ENCODE peak calls at places on chromosomes 3 and 15, in nine cellular contexts. C, Q, W, B, Y, S, Z, R and L are unnamed samples.

GRCh38 chr15:50261979-50262378 is 3.5 kb downstream of the HDC start:
- DNase-seq in B (no peak), W (no peak), S (no peak), R (no peak), C (no peak), Y (no peak), Z (no peak), Q (no peak), L (no peak)

GRCh38 chr3:44862221-44862637 is 517 bp downstream of the TMEM42 start:
- DNase-seq in S (no peak), B (no peak), Q (no peak), R (no peak), C (peak), Y (no peak), Z (peak), W (peak), L (peak)

GRCh38 chr3:414063-414462 is 217.5 kb downstream of the CHL1 start:
- DNase-seq in S (no peak), Q (no peak), C (peak), B (peak), Y (no peak), Z (peak), R (no peak), W (no peak), L (no peak)

GRCh38 chr3:19559724-19560442 is 374.1 kb downstream of the EFHB start:
- DNase-seq in Z (no peak), C (no peak), B (no peak), Y (no peak), Q (no peak), W (no peak), R (no peak), S (no peak), L (no peak)

GRCh38 chr3:42501681-42502428 is 588 bp upstream of the VIPR1 start:
- DNase-seq in Q (peak), W (no peak), S (peak), Y (peak), R (no peak), B (peak), Z (peak), C (peak), L (no peak)

GRCh38 chr3:8658326-8659212 is 14.0 kb upstream of the SSUH2 start:
- DNase-seq in B (no peak), Q (peak), Z (no peak), S (peak), R (peak), W (no peak), Y (no peak), C (peak), L (peak)

GRCh38 chr3:28188686-28189085 is 52.7 kb upstream of the CMC1 start:
- DNase-seq in Q (no peak), B (no peak), Y (no peak), W (no peak), Z (no peak), R (no peak), C (no peak), S (no peak), L (no peak)

GRCh38 chr3:88188436-88188835 is 38.7 kb downstream of the C3orf38 start:
- DNase-seq in Q (no peak), C (no peak), Y (no peak), S (no peak), W (no peak), Z (peak), R (no peak), B (peak), L (no peak)

GRCh38 chr15:95277266-95277665 is 1045.9 kb downstream of the MCTP2 start:
- DNase-seq in W (no peak), Q (no peak), C (peak), B (peak), Y (no peak), Z (peak), S (no peak), R (no peak), L (no peak)

GRCh38 chr15:73305331-73306211 is 63.2 kb downstream of the HCN4 start:
- DNase-seq in W (no peak), C (peak), R (peak), B (peak), Q (peak), Z (peak), Y (no peak), S (peak), L (peak)

GRCh38 chr15:40582726-40583246 is 11.3 kb upstream of the KNL1 start:
- DNase-seq in C (peak), R (peak), Q (no peak), B (peak), Y (no peak), Z (peak), S (no peak), W (peak), L (no peak)

GRCh38 chr15:64180235-64180824 is 17.5 kb upstream of the PPIB start:
- DNase-seq in R (no peak), W (no peak), Y (no peak), S (no peak), C (no peak), Q (no peak), B (no peak), Z (no peak), L (no peak)

GRCh38 chr3:49327485-49327884 is 12.4 kb downstream of the USP4 start:
- DNase-seq in Z (peak), S (no peak), R (no peak), Q (no peak), B (peak), W (no peak), C (no peak), Y (no peak), L (peak)

GRCh38 chr3:11915621-11916417 is 69.1 kb upstream of the TAMM41 start:
- DNase-seq in Z (no peak), R (no peak), S (no peak), Q (no peak), B (no peak), C (no peak), W (no peak), Y (no peak), L (no peak)

GRCh38 chr3:65303431-65303830 is 615.6 kb upstream of the ADAMTS9 start:
- DNase-seq in R (no peak), W (no peak), C (no peak), Z (no peak), Q (no peak), B (no peak), S (no peak), Y (no peak), L (no peak)

GRCh38 chr3:54853573-54854404 is 74.1 kb downstream of the LRTM1 start:
- DNase-seq in Y (no peak), B (peak), Z (peak), Q (peak), W (no peak), R (peak), C (peak), S (peak), L (peak)

GRCh38 chr3:172201990-172202318 is 162.6 kb downstream of the FNDC3B start:
- DNase-seq in C (peak), B (peak), S (no peak), R (no peak), Q (no peak), W (no peak), Z (peak), Y (no peak), L (peak)

GRCh38 chr15:57607570-57608000 is 15.9 kb downstream of the MYZAP start:
- DNase-seq in W (peak), Z (peak), S (no peak), Q (no peak), C (peak), Y (no peak), B (peak), R (peak), L (no peak)

GRCh38 chr15:40388941-40389823 is 6.7 kb downstream of the KNSTRN start:
- DNase-seq in Q (no peak), Z (peak), B (no peak), W (no peak), S (no peak), R (peak), C (peak), Y (no peak), L (peak)